ENCODE peak calls at places on chromosome 3, in four cellular contexts. X is GM06990, B is natural killer cell, G is uterus. O is an unnamed sample.

GRCh38 chr3:135565481-135565880 is 400.0 kb upstream of the PPP2R3A start:
- DNase-seq in X (no peak), B (no peak), G (no peak), O (no peak)

GRCh38 chr3:22609139-22609538 is 594.0 kb upstream of the UBE2E2 start:
- DNase-seq in G (no peak), X (no peak), B (no peak), O (no peak)

GRCh38 chr3:31516757-31517156 is 16.0 kb upstream of the STT3B start:
- DNase-seq in B (no peak), G (no peak), X (no peak), O (no peak)

GRCh38 chr3:40265181-40265580 is 44.3 kb upstream of the EIF1B start:
- DNase-seq in G (no peak), X (no peak), B (no peak), O (no peak)

GRCh38 chr3:188021041-188021440 is 132.9 kb upstream of the LPP start:
- DNase-seq in X (no peak), G (no peak), B (no peak), O (no peak)

GRCh38 chr3:114179575-114179974 is 723 bp upstream of the DRD3 start:
- DNase-seq in X (no peak), B (no peak), G (no peak), O (no peak)

GRCh38 chr3:172096881-172097420 is 57.6 kb downstream of the FNDC3B start:
- DNase-seq in X (no peak), G (no peak), B (no peak), O (no peak)

GRCh38 chr3:47877288-47877687 is 74.3 kb downstream of the DHX30 start:
- DNase-seq in B (no peak), G (no peak), X (no peak), O (no peak)

GRCh38 chr3:8482960-8483665 is 18.5 kb upstream of the LMCD1 start:
- DNase-seq in B (no peak), G (peak), X (no peak), O (no peak)

GRCh38 chr3:22621205-22621809 is 581.8 kb upstream of the UBE2E2 start:
- DNase-seq in X (no peak), G (no peak), B (no peak), O (no peak)

GRCh38 chr3:11238880-11239279 is 33.3 kb upstream of the ATG7 start:
- DNase-seq in G (no peak), B (no peak), X (no peak), O (no peak)

GRCh38 chr3:12893247-12893646 is 51.9 kb upstream of the RPL32 start:
- DNase-seq in X (no peak), B (no peak), G (no peak), O (no peak)

GRCh38 chr3:185318136-185318535 is 44.8 kb upstream of the MAP3K13 start:
- DNase-seq in X (no peak), B (no peak), G (no peak), O (no peak)

GRCh38 chr3:139953131-139953910 is 18.3 kb downstream of the CLSTN2 start:
- DNase-seq in X (no peak), B (no peak), G (no peak), O (no peak)

GRCh38 chr3:121152573-121152972 is 244.6 kb downstream of the STXBP5L start:
- DNase-seq in X (no peak), G (no peak), B (no peak), O (no peak)
- TF ChIP-seq CTCF in X (no peak), G (no peak), B (no peak), O (peak)

DNA sequence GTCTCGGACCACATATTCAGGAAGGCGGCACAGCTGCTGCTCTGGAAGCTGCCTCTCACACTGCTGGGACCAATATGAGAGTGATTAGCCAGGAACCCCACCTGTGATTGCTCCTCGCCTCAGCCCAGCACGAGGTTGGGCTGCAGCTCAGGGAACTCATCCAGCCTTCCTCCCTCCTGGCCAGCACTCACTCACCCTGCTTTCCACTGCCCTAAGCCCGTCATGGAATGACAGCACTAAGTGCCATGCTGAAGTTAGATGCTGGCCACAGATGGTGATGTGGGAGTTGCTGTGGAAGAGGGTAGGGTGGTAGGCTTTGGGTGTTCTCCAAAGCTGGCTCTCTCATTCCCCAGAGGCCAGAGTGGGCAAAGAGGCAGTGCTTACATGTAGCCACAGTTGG is 7.3 kb downstream of the MST1R start:
- DNase-seq in G (no peak), X (no peak), B (no peak), O (no peak)
- TF ChIP-seq CTCF in G (no peak), X (no peak), B (no peak), O (no peak)

GRCh38 chr3:24046214-24046613 is 101.1 kb downstream of the NR1D2 start:
- DNase-seq in G (no peak), X (no peak), B (no peak), O (no peak)

GRCh38 chr3:24047513-24047912 is 102.4 kb downstream of the NR1D2 start:
- DNase-seq in B (no peak), G (no peak), X (no peak), O (no peak)

GRCh38 chr3:24042174-24042878 is 97.2 kb downstream of the NR1D2 start:
- DNase-seq in B (no peak), X (no peak), G (peak), O (no peak)

GRCh38 chr3:24043985-24044384 is 98.9 kb downstream of the NR1D2 start:
- DNase-seq in G (no peak), X (no peak), B (no peak), O (no peak)

GRCh38 chr3:24042879-24043567 is 97.9 kb downstream of the NR1D2 start:
- DNase-seq in X (no peak), G (peak), B (no peak), O (no peak)
- TF ChIP-seq CTCF in X (no peak), G (no peak), B (no peak), O (no peak)

GRCh38 chr3:83934208-83935150 is 1024.3 kb upstream of the CADM2 start:
- DNase-seq in G (no peak), B (no peak), X (no peak), O (no peak)
- TF ChIP-seq CTCF in G (no peak), B (no peak), X (no peak), O (no peak)

DNA sequence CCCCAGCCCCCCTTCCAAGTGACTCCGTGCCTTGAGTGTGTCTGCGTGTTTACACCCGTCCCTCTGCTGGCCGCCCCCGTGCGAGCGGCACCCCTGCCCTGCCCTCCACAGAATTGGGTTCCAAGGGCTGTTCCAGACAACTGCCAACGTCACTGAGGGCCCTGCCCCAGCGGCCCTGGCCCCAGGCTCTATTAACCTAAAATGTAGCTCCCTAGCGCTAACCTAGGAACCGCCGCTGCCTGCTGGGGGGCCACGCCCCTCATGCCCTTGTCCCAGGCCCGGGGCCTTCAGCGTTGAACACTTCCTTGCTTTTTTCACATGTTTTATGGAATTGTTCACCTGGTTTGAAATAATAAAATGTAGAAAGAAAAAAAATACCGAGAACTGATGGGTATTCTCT is 10.0 kb upstream of the SEMA3B start:
- DNase-seq in B (no peak), G (no peak), X (no peak), O (no peak)
- TF ChIP-seq CTCF in B (no peak), G (no peak), X (no peak), O (no peak)